ENCODE peak calls at places on chromosome 5, in nine cellular contexts. B, X, D, W, A, Y, I, N and V are unnamed samples.
A peak's percentile ranks its signal among the peaks of the same experiment; 100 is the strongest.

GRCh38 chr5:155728146-155728856 is 598.7 kb upstream of the SGCD start:
- DNase-seq in I (peak; percentile 52), D (no peak), N (no peak), X (no peak), W (peak; percentile 86), Y (peak; percentile 53), A (peak; percentile 43), B (peak; percentile 71), V (peak; percentile 68)

GRCh38 chr5:66830636-66831035 is 234.4 kb downstream of the MAST4 start:
- DNase-seq in A (no peak), W (peak; percentile 36), I (no peak), D (no peak), Y (no peak), X (no peak), N (no peak), B (no peak), V (no peak)

GRCh38 chr5:120330555-120330954 is 133.5 kb upstream of the PRR16 start:
- DNase-seq in X (no peak), W (no peak), N (no peak), A (no peak), D (no peak), Y (no peak), I (no peak), B (no peak), V (no peak)

GRCh38 chr5:31935702-31936347 is 238.3 kb downstream of the GOLPH3 start:
- DNase-seq in W (no peak), I (no peak), N (no peak), B (peak; percentile 97), A (peak; percentile 38), Y (no peak), X (no peak), D (no peak), V (no peak)

GRCh38 chr5:181054871-181055494 is 14.9 kb downstream of the BTNL9 start:
- DNase-seq in N (no peak), A (no peak), B (no peak), W (no peak), Y (no peak), D (no peak), X (no peak), I (no peak), V (no peak)

GRCh38 chr5:150663936-150664335 is 2.9 kb downstream of the MYOZ3 start:
- DNase-seq in D (no peak), X (no peak), A (no peak), B (no peak), Y (no peak), N (no peak), W (no peak), I (no peak), V (no peak)

GRCh38 chr5:125054106-125054505 is 307.7 kb upstream of the ZNF608 start:
- DNase-seq in A (no peak), D (no peak), B (no peak), X (no peak), Y (no peak), I (no peak), W (no peak), N (no peak), V (no peak)

GRCh38 chr5:138574744-138575193 is 432 bp downstream of the HSPA9 start:
- DNase-seq in W (no peak), I (no peak), B (no peak), X (no peak), A (peak; percentile 25), D (no peak), N (peak; percentile 42), Y (no peak), V (no peak)

GRCh38 chr5:149471406-149472183 is 79.6 kb downstream of the CSNK1A1 start:
- DNase-seq in A (peak; percentile 39), D (no peak), N (peak; percentile 79), I (no peak), W (no peak), X (peak; percentile 40), B (no peak), Y (no peak), V (no peak)

GRCh38 chr5:160511280-160511929 is 89.8 kb downstream of the PTTG1 start:
- DNase-seq in W (no peak), I (no peak), X (no peak), Y (no peak), N (no peak), A (no peak), D (no peak), B (peak; percentile 63), V (no peak)

GRCh38 chr5:78458843-78459242 is 98.4 kb downstream of the SCAMP1 start:
- DNase-seq in N (no peak), X (no peak), I (no peak), W (no peak), B (no peak), Y (no peak), A (no peak), D (no peak), V (no peak)

GRCh38 chr5:120599576-120599975 is 135.5 kb downstream of the PRR16 start:
- DNase-seq in B (no peak), N (peak; percentile 50), D (no peak), X (peak; percentile 47), W (peak; percentile 25), I (no peak), Y (no peak), A (peak; percentile 97), V (no peak)

GRCh38 chr5:88262116-88262515 is 6.5 kb downstream of the TMEM161B start:
- DNase-seq in B (no peak), Y (no peak), N (no peak), A (peak; percentile 77), W (no peak), D (peak; percentile 16), X (no peak), I (no peak), V (no peak)

GRCh38 chr5:139524932-139525585 is 36.1 kb upstream of the UBE2D2 start:
- DNase-seq in Y (no peak), D (no peak), N (no peak), I (no peak), W (no peak), X (no peak), B (no peak), A (no peak), V (no peak)

GRCh38 chr5:106874531-106874930 is 796.2 kb downstream of the EFNA5 start:
- DNase-seq in Y (no peak), A (no peak), W (no peak), I (no peak), N (no peak), B (no peak), X (no peak), D (no peak), V (no peak)

GRCh38 chr5:134554319-134555222 is 29.1 kb downstream of the JADE2 start:
- DNase-seq in B (no peak), D (peak; percentile 98), X (peak; percentile 55), Y (no peak), A (peak; percentile 93), W (peak; percentile 26), N (peak; percentile 7), I (no peak), V (no peak)

GRCh38 chr5:136199408-136199807 is 6.4 kb upstream of the SMIM32 start:
- DNase-seq in N (no peak), I (no peak), B (no peak), D (no peak), A (no peak), X (no peak), W (no peak), Y (no peak), V (no peak)

GRCh38 chr5:10485142-10485795 is 43.6 kb downstream of the ROPN1L start:
- DNase-seq in B (peak; percentile 98), W (no peak), X (peak; percentile 32), N (peak; percentile 47), D (peak; percentile 94), I (no peak), A (peak; percentile 97), Y (no peak), V (no peak)

GRCh38 chr5:28014779-28015178 is 976.4 kb upstream of the CDH9 start:
- DNase-seq in X (no peak), W (peak; percentile 70), A (peak; percentile 5), D (no peak), N (peak; percentile 35), I (no peak), B (peak; percentile 20), Y (no peak), V (peak; percentile 32)

GRCh38 chr5:68196876-68197275 is 18.7 kb upstream of the PIK3R1 start:
- DNase-seq in B (no peak), N (no peak), D (no peak), I (no peak), Y (no peak), A (no peak), W (no peak), X (no peak), V (no peak)

GRCh38 chr5:158384535-158385421 is 525.8 kb upstream of the CLINT1 start:
- DNase-seq in B (no peak), D (peak; percentile 86), I (no peak), W (peak; percentile 55), A (peak; percentile 96), X (no peak), N (no peak), Y (no peak), V (no peak)

GRCh38 chr5:172284275-172284971 is 859 bp upstream of the UBTD2 start:
- DNase-seq in W (peak; percentile 70), D (no peak), A (no peak), I (no peak), X (no peak), N (peak; percentile 17), Y (no peak), B (no peak), V (no peak)

GRCh38 chr5:142685418-142686209 is at the start of gene FGF1:
- DNase-seq in N (no peak), Y (peak; percentile 53), W (no peak), I (no peak), D (no peak), X (no peak), A (no peak), B (no peak), V (no peak)

GRCh38 chr5:102668220-102668930 is 86.7 kb upstream of the PAM start:
- DNase-seq in W (peak; percentile 98), Y (no peak), A (no peak), N (no peak), I (no peak), X (no peak), D (no peak), B (peak; percentile 83), V (no peak)

GRCh38 chr5:171207256-171207866 is 101.7 kb upstream of the TLX3 start:
- DNase-seq in Y (no peak), B (peak; percentile 25), I (peak; percentile 32), N (peak; percentile 37), W (peak; percentile 60), A (peak; percentile 52), D (no peak), X (peak; percentile 47), V (no peak)

GRCh38 chr5:180596668-180597231 is 5.5 kb upstream of the SCGB3A1 start:
- DNase-seq in I (no peak), Y (no peak), N (no peak), B (no peak), D (no peak), A (no peak), W (peak; percentile 32), X (no peak), V (peak; percentile 4)

GRCh38 chr5:114857951-114858401 is 311.7 kb downstream of the TRIM36 start:
- DNase-seq in W (peak; percentile 36), Y (no peak), N (no peak), A (no peak), B (peak; percentile 1), X (no peak), I (no peak), D (no peak), V (peak; percentile 19)

GRCh38 chr5:26690511-26690910 is 347.9 kb downstream of the CDH9 start:
- DNase-seq in X (no peak), A (no peak), N (no peak), Y (no peak), D (no peak), B (no peak), I (no peak), W (no peak), V (no peak)